ENCODE peak calls at places on chromosome 14, in four cellular contexts. C, T, J and Y are unnamed samples.

GRCh38 chr14:99460793-99461192 is 19.9 kb downstream of the SETD3 start:
- DNase-seq in T (no peak), C (no peak), J (no peak), Y (no peak)

GRCh38 chr14:22892488-22892887 is 9.5 kb downstream of the REM2 start:
- DNase-seq in J (no peak), C (no peak), T (no peak), Y (no peak)

GRCh38 chr14:28831126-28831525 is 64.5 kb downstream of the FOXG1 start:
- DNase-seq in J (no peak), C (no peak), T (no peak), Y (no peak)

GRCh38 chr14:103103461-103104388 is 9.2 kb downstream of the EXOC3L4 start:
- DNase-seq in C (no peak), T (no peak), J (peak), Y (no peak)

GRCh38 chr14:95222870-95223398 is 65.6 kb upstream of the DICER1 start:
- DNase-seq in J (no peak), C (no peak), T (no peak), Y (no peak)

GRCh38 chr14:61891251-61891650 is 129.0 kb downstream of the SNAPC1 start:
- DNase-seq in J (no peak), C (no peak), T (no peak), Y (no peak)

GRCh38 chr14:103143535-103143934 is 20.3 kb downstream of the TNFAIP2 start:
- DNase-seq in C (no peak), J (no peak), T (no peak), Y (no peak)

GRCh38 chr14:24065408-24065807 is 6.0 kb upstream of the CPNE6 start:
- DNase-seq in J (no peak), T (no peak), C (no peak), Y (no peak)

GRCh38 chr14:65849558-65849957 is 437.0 kb downstream of the FUT8 start:
- DNase-seq in J (no peak), C (no peak), T (no peak), Y (no peak)

GRCh38 chr14:25381498-25381897 is 331.6 kb upstream of the STXBP6 start:
- DNase-seq in J (no peak), C (no peak), T (no peak), Y (no peak)

GRCh38 chr14:96705422-96706092 is 91.6 kb upstream of the VRK1 start:
- DNase-seq in T (no peak), C (no peak), J (no peak), Y (no peak)

GRCh38 chr14:100648474-100649172 is 61.4 kb upstream of the BEGAIN start:
- DNase-seq in C (no peak), T (no peak), J (no peak), Y (no peak)

GRCh38 chr14:36517242-36518030 is 2.6 kb downstream of the NKX2-1 start:
- DNase-seq in T (no peak), J (no peak), C (no peak), Y (no peak)

GRCh38 chr14:56811596-56812363 is 1.5 kb upstream of the OTX2 start:
- DNase-seq in J (no peak), T (no peak), C (no peak), Y (no peak)

GRCh38 chr14:59032821-59033220 is 155.6 kb upstream of the DAAM1 start:
- DNase-seq in T (no peak), J (no peak), C (no peak), Y (no peak)
- TF ChIP-seq CTCF in T (no peak), J (no peak), C (no peak), Y (no peak)

GRCh38 chr14:104718871-104719270 is 5.2 kb upstream of the ADSS1 start:
- DNase-seq in J (no peak), C (no peak), T (no peak), Y (no peak)
- TF ChIP-seq POLR2A in J (no peak), C (no peak), T (no peak), Y (no peak)

GRCh38 chr14:51242545-51243490 is 2.8 kb downstream of the TMX1 start:
- DNase-seq in J (no peak), T (no peak), C (no peak), Y (no peak)
- TF ChIP-seq CTCF in J (no peak), T (no peak), C (no peak), Y (no peak)

GRCh38 chr14:68789002-68789797 is 3.7 kb downstream of the ZFP36L1 start:
- DNase-seq in C (peak), J (peak), T (peak), Y (no peak)
- TF ChIP-seq POLR2A in C (no peak), J (peak), T (no peak), Y (no peak)

DNA sequence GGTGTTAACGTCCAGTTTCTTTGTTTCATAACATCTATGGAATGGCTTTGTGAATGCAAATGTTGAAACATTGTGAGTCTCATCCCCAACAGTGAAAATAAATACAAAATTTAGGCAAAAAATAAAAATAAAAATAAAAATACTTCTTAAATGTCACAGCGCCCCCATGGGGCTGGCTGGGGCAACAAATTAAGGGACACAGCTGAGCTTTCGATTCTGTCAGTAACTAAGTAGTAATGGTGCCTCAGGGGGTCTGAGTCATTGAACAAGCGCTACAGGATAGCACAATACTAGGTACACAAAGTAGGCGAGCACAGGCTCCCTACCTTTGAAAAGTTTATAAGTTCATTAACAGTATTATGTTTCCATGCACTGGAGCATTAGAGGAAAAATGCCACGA is 667.3 kb downstream of the DIO2 start:
- DNase-seq in J (peak), C (no peak), T (no peak), Y (no peak)
- TF ChIP-seq CTCF in J (no peak), C (peak), T (no peak), Y (no peak)